ENCODE peak calls at places on chromosomes 12 and 14, in five cellular contexts. Y is left ventricle myocardium inferior, A is IMR-90, X is transverse colon, V is NT2/D1. T is an unnamed sample. For H3K4me1 and H3K36me3, the result is how much of the 10 kb centered on the place peaks cover.

GRCh38 chr12:122793685-122794106 is 19.3 kb downstream of the CCDC62 start:
- DNase-seq in Y (no peak), A (peak), X (no peak), V (no peak), T (no peak)

GRCh38 chr14:39442293-39442692 is 10.1 kb upstream of the FBXO33 start:
- DNase-seq in Y (no peak), A (peak), X (no peak), V (no peak), T (no peak)

GRCh38 chr12:14554281-14555008 is 13.2 kb downstream of the PLBD1 start:
- DNase-seq in Y (peak), A (no peak), X (peak), V (no peak), T (peak)

GRCh38 chr12:75631809-75632208 is 120.4 kb upstream of the KRR1 start:
- DNase-seq in Y (no peak), A (no peak), X (no peak), V (no peak), T (no peak)

GRCh38 chr12:122022393-122023338 is 982 bp downstream of the BCL7A start:
- DNase-seq in Y (peak), A (no peak), X (no peak), V (no peak), T (peak)

GRCh38 chr12:92110083-92110640 is 35.5 kb downstream of the BTG1 start:
- DNase-seq in Y (no peak), A (no peak), X (no peak), V (no peak), T (no peak)

GRCh38 chr12:27305673-27306504 is 26.7 kb upstream of the BMAL2 start:
- DNase-seq in Y (no peak), A (peak), X (no peak), V (peak), T (no peak)

GRCh38 chr12:93453633-93454032 is 11.9 kb upstream of the UBE2N start:
- DNase-seq in Y (no peak), A (peak), X (no peak), V (no peak), T (no peak)

GRCh38 chr12:34400986-34401658 is 378.8 kb downstream of the ALG10 start:
- DNase-seq in Y (peak), A (no peak), X (peak), V (no peak), T (peak)

GRCh38 chr12:124130717-124131670 is 158.0 kb downstream of the ZNF664 start:
- DNase-seq in Y (no peak), A (no peak), X (peak), V (no peak), T (peak)

GRCh38 chr12:3752096-3752709 is 706 bp downstream of the CRACR2A start:
- DNase-seq in Y (peak), A (no peak), X (peak), V (no peak), T (peak)

GRCh38 chr12:19035552-19035951 is 94.0 kb upstream of the PLEKHA5 start:
- DNase-seq in Y (no peak), A (peak), X (no peak), V (no peak), T (no peak)

GRCh38 chr14:103071544-103072251 is 12.3 kb upstream of the LBHD2 start:
- DNase-seq in Y (no peak), A (no peak), X (peak), V (no peak), T (no peak)

GRCh38 chr14:35978561-35978960 is 152.4 kb downstream of the BRMS1L start:
- DNase-seq in Y (no peak), A (no peak), X (no peak), V (no peak), T (no peak)

GRCh38 chr14:24343795-24344660 is 4.2 kb upstream of the RIPK3 start:
- DNase-seq in Y (no peak), A (no peak), X (no peak), V (no peak), T (no peak)

GRCh38 chr14:76500480-76500879 is 124.5 kb downstream of the ESRRB start:
- DNase-seq in Y (no peak), A (no peak), X (no peak), V (no peak), T (no peak)

GRCh38 chr12:65615091-65615490 is 209.2 kb upstream of the HMGA2 start:
- DNase-seq in Y (no peak), A (peak), X (no peak), V (no peak), T (no peak)

GRCh38 chr14:56759094-56759493 is 51.2 kb downstream of the OTX2 start:
- DNase-seq in Y (no peak), A (no peak), X (no peak), V (no peak), T (no peak)

GRCh38 chr12:56520025-56520810 is 1.4 kb upstream of the RBMS2 start:
- DNase-seq in Y (no peak), A (peak), X (no peak), V (no peak), T (no peak)

GRCh38 chr12:65510584-65511050 is 232.1 kb downstream of the MSRB3 start:
- DNase-seq in Y (peak), A (no peak), X (peak), V (peak), T (no peak)

GRCh38 chr12:60052483-60052882 is 456.7 kb downstream of the SLC16A7 start:
- DNase-seq in Y (no peak), A (peak), X (no peak), V (no peak), T (no peak)

GRCh38 chr14:92121207-92121669 is 268 bp downstream of the NDUFB1 start:
- DNase-seq in Y (peak), A (peak), X (peak), V (no peak), T (peak)

GRCh38 chr12:40892528-40892927 is 200.3 kb downstream of the CNTN1 start:
- DNase-seq in Y (no peak), A (no peak), X (no peak), V (no peak), T (no peak)

GRCh38 chr14:96626121-96626768 is 124.1 kb downstream of the PAPOLA start:
- DNase-seq in Y (no peak), A (no peak), X (peak), V (no peak), T (no peak)

GRCh38 chr12:105223358-105223840 is 12.6 kb downstream of the APPL2 start:
- DNase-seq in Y (no peak), A (no peak), X (no peak), V (no peak), T (no peak)

GRCh38 chr12:91100901-91101300 is 10.4 kb downstream of the LUM start:
- DNase-seq in Y (no peak), A (no peak), X (no peak), V (no peak), T (no peak)

GRCh38 chr14:25108959-25109358 is 59.0 kb upstream of the STXBP6 start:
- DNase-seq in Y (no peak), A (no peak), X (peak), V (no peak), T (peak)

GRCh38 chr12:104792570-104792969 is 165.5 kb downstream of the SLC41A2 start:
- DNase-seq in Y (no peak), A (peak), X (no peak), V (no peak), T (no peak)

GRCh38 chr14:24095196-24096068 is 1.3 kb downstream of the PCK2 start:
- DNase-seq in Y (peak), A (peak), X (peak), V (no peak), T (peak)

GRCh38 chr14:80956105-80956504 is 684 bp downstream of the TSHR start:
- DNase-seq in Y (no peak), A (no peak), X (no peak), V (no peak), T (no peak)

GRCh38 chr14:90508536-90509254 is 111.9 kb downstream of the CALM1 start:
- DNase-seq in Y (no peak), A (no peak), X (peak), V (no peak), T (peak)

GRCh38 chr12:112962561-112962960 is 15.8 kb upstream of the OAS2 start:
- DNase-seq in Y (no peak), A (no peak), X (no peak), V (no peak), T (no peak)

GRCh38 chr14:100012478-100012925 is 52.7 kb upstream of the EVL start:
- DNase-seq in Y (no peak), A (peak), X (no peak), V (no peak), T (no peak)

GRCh38 chr14:102138935-102139247 is 806 bp upstream of the WDR20 start:
- DNase-seq in Y (no peak), A (no peak), X (no peak), V (no peak), T (no peak)

GRCh38 chr14:61077437-61077836 is 96.4 kb downstream of the SLC38A6 start:
- DNase-seq in Y (no peak), A (no peak), X (no peak), V (no peak), T (no peak)

DNA sequence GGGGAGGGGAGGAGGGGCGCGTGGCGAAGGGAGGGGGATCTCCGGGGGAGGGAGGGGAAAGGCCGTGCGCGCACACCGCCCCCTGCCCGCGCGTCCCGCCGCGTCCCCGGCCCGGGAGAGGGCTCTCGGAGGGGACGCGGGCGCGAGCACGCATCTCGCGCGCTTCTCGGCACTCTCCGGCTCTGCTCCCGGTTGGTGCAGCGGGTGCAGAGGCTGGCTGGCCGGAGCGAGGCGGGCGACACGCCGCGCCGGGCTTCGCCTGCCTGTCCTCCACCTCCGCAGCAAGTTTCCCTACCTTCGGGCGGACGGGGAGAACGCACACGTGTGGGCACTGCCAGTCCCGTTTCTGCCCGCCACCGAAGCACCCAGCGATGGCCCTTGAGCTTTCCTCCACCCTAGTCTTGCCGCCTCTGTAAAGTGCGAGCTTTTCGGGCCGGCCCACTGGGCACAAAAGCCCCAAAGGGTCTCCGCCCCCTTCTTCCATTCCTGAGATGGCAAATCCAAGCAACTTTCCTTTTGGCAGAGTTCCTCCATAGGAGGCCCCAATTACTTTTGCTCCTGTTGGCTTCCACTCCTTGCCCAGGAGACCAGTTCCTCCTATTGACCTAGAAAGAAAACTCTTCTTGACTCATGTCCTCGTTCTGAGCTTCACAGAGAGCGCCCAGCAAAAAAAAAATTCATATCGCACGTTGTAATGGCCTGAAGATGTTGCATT is 363 bp upstream of the CSAD start:
- DNase-seq in Y (peak), A (peak), X (peak), V (peak), T (peak)
- H3K4me1 ChIP-seq in Y (half or more), A (under half), X (under half), V (under half), T (under half)

GRCh38 chr12:95533985-95534384 is 17.3 kb downstream of the USP44 start:
- DNase-seq in Y (no peak), A (no peak), X (no peak), V (no peak), T (no peak)

GRCh38 chr12:95532851-95533250 is 18.4 kb downstream of the USP44 start:
- DNase-seq in Y (no peak), A (peak), X (no peak), V (no peak), T (no peak)

GRCh38 chr12:95529693-95530225 is 21.5 kb downstream of the USP44 start:
- DNase-seq in Y (no peak), A (no peak), X (no peak), V (no peak), T (no peak)
- H3K36me3 ChIP-seq in Y (under half), A (under half), X (under half), V (under half), T (under half)

GRCh38 chr14:51323492-51323891 is 83.4 kb downstream of the TMX1 start:
- DNase-seq in Y (no peak), A (no peak), X (no peak), V (no peak), T (no peak)

GRCh38 chr14:51328942-51329350 is 88.9 kb downstream of the TMX1 start:
- DNase-seq in Y (no peak), A (peak), X (no peak), V (no peak), T (no peak)

GRCh38 chr14:51331651-51332367 is 91.8 kb downstream of the TMX1 start:
- DNase-seq in Y (no peak), A (no peak), X (no peak), V (no peak), T (no peak)

GRCh38 chr14:51327376-51327775 is 87.3 kb downstream of the TMX1 start:
- DNase-seq in Y (no peak), A (peak), X (no peak), V (no peak), T (no peak)

DNA sequence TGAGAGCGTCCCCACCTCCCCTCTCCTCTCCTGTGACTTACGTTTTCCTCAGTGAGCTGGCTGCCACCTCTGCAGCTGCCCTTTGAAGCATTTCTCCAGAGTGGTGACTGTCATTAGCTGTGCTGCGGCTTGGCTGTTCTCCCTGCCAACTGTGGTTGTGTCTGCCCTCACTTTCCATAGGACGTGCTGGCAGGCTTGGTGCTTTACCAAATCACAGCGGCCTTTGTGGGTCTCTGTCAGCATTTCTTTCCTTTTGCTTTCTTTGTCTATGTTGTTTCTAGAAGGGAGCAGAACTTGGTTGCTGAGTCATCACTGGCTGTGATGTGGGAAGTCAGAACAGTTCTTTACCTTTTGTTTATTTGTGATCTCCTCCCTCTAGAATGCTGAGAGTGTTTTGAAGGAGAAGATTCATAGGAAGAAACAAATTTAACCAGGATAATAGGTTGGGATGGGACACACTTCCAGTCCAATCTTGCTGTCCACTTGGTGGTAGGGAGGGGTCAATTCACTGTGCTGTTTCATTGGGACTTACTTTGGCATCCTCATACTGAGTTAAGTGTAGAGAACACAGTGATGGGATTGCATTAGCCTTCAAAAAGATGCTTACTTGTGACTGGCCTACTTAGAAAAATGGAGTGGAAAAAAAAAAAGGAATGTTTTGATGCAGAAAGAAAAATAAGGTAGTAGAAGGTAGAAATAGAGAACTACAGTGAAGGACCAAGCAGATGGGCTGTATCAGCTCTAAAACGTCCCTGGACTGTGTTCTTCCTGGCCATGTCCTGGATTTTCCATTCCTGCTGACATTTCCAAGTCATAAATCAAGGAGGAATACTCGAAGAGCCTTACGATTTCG is 88.3 kb downstream of the TMX1 start:
- DNase-seq in Y (no peak), A (peak), X (no peak), V (no peak), T (no peak)
- H3K4me3 ChIP-seq in Y (no peak), A (peak), X (no peak), V (no peak), T (no peak)

GRCh38 chr14:68683326-68683725 is 109.5 kb downstream of the ZFP36L1 start:
- DNase-seq in Y (no peak), A (peak), X (no peak), V (no peak), T (no peak)

GRCh38 chr14:68684466-68685418 is 108.1 kb downstream of the ZFP36L1 start:
- DNase-seq in Y (no peak), A (no peak), X (no peak), V (no peak), T (no peak)

GRCh38 chr14:68680541-68681051 is 112.3 kb downstream of the ZFP36L1 start:
- DNase-seq in Y (no peak), A (peak), X (no peak), V (no peak), T (no peak)

GRCh38 chr14:68681256-68681655 is 111.6 kb downstream of the ZFP36L1 start:
- DNase-seq in Y (no peak), A (no peak), X (no peak), V (no peak), T (no peak)

DNA sequence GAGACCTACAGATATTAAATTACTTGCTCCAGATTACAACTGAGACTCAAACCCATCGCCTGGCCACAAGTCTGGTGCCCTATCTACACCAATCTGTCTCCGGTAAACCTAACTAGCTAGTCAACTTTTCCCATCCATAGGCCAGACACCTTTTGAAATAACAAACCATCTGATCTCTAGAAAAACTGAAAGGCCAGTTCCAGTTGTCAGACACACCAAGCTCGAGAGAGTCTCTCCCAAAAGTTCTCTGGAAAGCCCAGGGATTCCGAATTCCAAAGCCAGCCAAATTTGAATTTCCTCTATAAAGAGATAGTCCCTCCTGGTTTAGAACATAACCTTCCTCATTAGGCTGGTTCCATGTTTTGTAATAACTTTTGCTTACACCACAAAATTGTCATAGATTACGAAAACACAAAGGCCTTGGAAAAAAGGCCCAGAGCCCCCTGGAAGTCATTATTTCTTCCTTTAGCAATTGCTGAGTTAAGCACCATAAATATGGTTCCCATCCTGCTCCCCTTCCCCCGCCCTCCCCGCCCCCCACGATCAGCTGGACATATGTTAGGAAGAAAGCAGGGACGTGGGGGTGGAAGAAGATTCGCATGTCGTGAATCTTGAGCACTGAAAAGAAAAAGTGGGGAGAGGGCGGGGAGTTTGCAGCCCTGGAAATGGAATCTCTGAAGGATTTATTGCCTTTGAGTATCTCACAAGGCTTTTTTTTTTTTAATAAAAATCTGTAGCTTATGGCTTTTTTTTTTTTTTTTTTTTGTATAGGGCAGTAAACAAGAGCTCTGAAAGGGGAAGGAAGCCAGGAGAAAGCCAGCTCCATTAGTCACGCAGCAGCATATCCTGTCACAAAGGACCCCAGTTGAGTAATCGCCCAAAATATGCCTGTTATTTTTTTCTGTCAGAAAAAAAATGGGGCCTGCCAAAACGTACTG is 110.4 kb downstream of the ZFP36L1 start:
- DNase-seq in Y (no peak), A (peak), X (peak), V (no peak), T (peak)
- H3K4me1 ChIP-seq in Y (half or more), A (under half), X (half or more), V (under half), T (under half)

GRCh38 chr14:31110872-31111271 is 84.7 kb upstream of the STRN3 start:
- DNase-seq in Y (no peak), A (no peak), X (no peak), V (no peak), T (no peak)
- H3K36me3 ChIP-seq in Y (half or more), A (under half), X (half or more), V (half or more), T (under half)